ENCODE peak calls at places on chromosomes 2 and 18, in four cellular contexts. One of them, this sample, is unnamed. For H3K27me3, the result is how much of the 10 kb centered on the place peaks cover.

GRCh38 chr2:240280621-240281020 is 140.2 kb upstream of the OTOS start:
- DNase-seq in pancreas: no peak
- DNase-seq in breast epithelium: no peak
- DNase-seq in lower lobe of right lung: no peak
- DNase-seq in this sample: no peak

GRCh38 chr18:23226930-23227728 is 91.8 kb downstream of the CABLES1 start:
- DNase-seq in pancreas: no peak
- DNase-seq in breast epithelium: no peak
- DNase-seq in lower lobe of right lung: no peak
- DNase-seq in this sample: no peak

GRCh38 chr2:8627692-8628085 is 54.2 kb upstream of the ID2 start:
- DNase-seq in lower lobe of right lung: peak
- DNase-seq in pancreas: no peak
- DNase-seq in breast epithelium: no peak
- DNase-seq in this sample: no peak

GRCh38 chr2:207227062-207227748 is 61.5 kb upstream of the KLF7 start:
- DNase-seq in breast epithelium: no peak
- DNase-seq in pancreas: peak
- DNase-seq in lower lobe of right lung: peak
- DNase-seq in this sample: no peak

GRCh38 chr2:36670881-36671595 is 25.5 kb upstream of the VIT start:
- DNase-seq in breast epithelium: no peak
- DNase-seq in lower lobe of right lung: no peak
- DNase-seq in pancreas: no peak
- DNase-seq in this sample: no peak

GRCh38 chr2:236657215-236657614 is 87.6 kb downstream of the ACKR3 start:
- DNase-seq in lower lobe of right lung: no peak
- DNase-seq in breast epithelium: no peak
- DNase-seq in pancreas: no peak
- DNase-seq in this sample: no peak

GRCh38 chr2:236974752-236975151 is 110.9 kb upstream of the COPS8 start:
- DNase-seq in lower lobe of right lung: no peak
- DNase-seq in pancreas: no peak
- DNase-seq in breast epithelium: no peak
- DNase-seq in this sample: no peak

GRCh38 chr2:64609229-64609994 is 44.3 kb downstream of the SERTAD2 start:
- DNase-seq in pancreas: peak
- DNase-seq in lower lobe of right lung: peak
- DNase-seq in breast epithelium: no peak
- DNase-seq in this sample: peak

GRCh38 chr2:205352593-205352992 is 329.7 kb upstream of the NRP2 start:
- DNase-seq in breast epithelium: no peak
- DNase-seq in lower lobe of right lung: no peak
- DNase-seq in pancreas: no peak
- DNase-seq in this sample: no peak

GRCh38 chr2:236758406-236758805 is 188.8 kb downstream of the ACKR3 start:
- DNase-seq in breast epithelium: no peak
- DNase-seq in lower lobe of right lung: no peak
- DNase-seq in pancreas: no peak
- DNase-seq in this sample: no peak

GRCh38 chr18:34729740-34730338 is 19.7 kb downstream of the DTNA start:
- DNase-seq in breast epithelium: no peak
- DNase-seq in pancreas: no peak
- DNase-seq in lower lobe of right lung: no peak
- DNase-seq in this sample: no peak

GRCh38 chr2:82139979-82140611 is 1835.5 kb upstream of the LRRTM1 start:
- DNase-seq in lower lobe of right lung: no peak
- DNase-seq in pancreas: no peak
- DNase-seq in breast epithelium: no peak
- DNase-seq in this sample: no peak

GRCh38 chr2:155633887-155634570 is 698.5 kb downstream of the NR4A2 start:
- DNase-seq in lower lobe of right lung: no peak
- DNase-seq in breast epithelium: no peak
- DNase-seq in pancreas: no peak
- DNase-seq in this sample: peak

GRCh38 chr2:85133751-85134254 is 611 bp downstream of the TCF7L1 start:
- DNase-seq in pancreas: peak
- DNase-seq in lower lobe of right lung: peak
- DNase-seq in breast epithelium: no peak
- DNase-seq in this sample: peak

GRCh38 chr18:56068030-56068671 is 480.2 kb upstream of the TCF4 start:
- DNase-seq in pancreas: no peak
- DNase-seq in lower lobe of right lung: no peak
- DNase-seq in breast epithelium: no peak
- DNase-seq in this sample: no peak

GRCh38 chr18:36762074-36762473 is 66.7 kb downstream of the TPGS2 start:
- DNase-seq in breast epithelium: no peak
- DNase-seq in pancreas: no peak
- DNase-seq in lower lobe of right lung: no peak
- DNase-seq in this sample: no peak

GRCh38 chr2:15269043-15269442 is 292.1 kb downstream of the NBAS start:
- DNase-seq in lower lobe of right lung: no peak
- DNase-seq in pancreas: no peak
- DNase-seq in breast epithelium: no peak
- DNase-seq in this sample: no peak

GRCh38 chr2:14634223-14634884 is 1.8 kb downstream of the LRATD1 start:
- DNase-seq in pancreas: peak
- DNase-seq in lower lobe of right lung: peak
- DNase-seq in breast epithelium: peak
- DNase-seq in this sample: no peak

GRCh38 chr2:55590810-55591440 is 26.5 kb downstream of the PPP4R3B start:
- DNase-seq in lower lobe of right lung: no peak
- DNase-seq in breast epithelium: no peak
- DNase-seq in pancreas: no peak
- DNase-seq in this sample: peak

GRCh38 chr2:200317975-200318374 is 11.5 kb downstream of the SPATS2L start:
- DNase-seq in lower lobe of right lung: no peak
- DNase-seq in breast epithelium: no peak
- DNase-seq in pancreas: no peak
- DNase-seq in this sample: no peak

GRCh38 chr2:176234216-176234615 is 35.0 kb upstream of the MTX2 start:
- DNase-seq in pancreas: no peak
- DNase-seq in breast epithelium: no peak
- DNase-seq in lower lobe of right lung: no peak
- DNase-seq in this sample: no peak

GRCh38 chr2:45851576-45852304 is 200.3 kb downstream of the PRKCE start:
- DNase-seq in lower lobe of right lung: no peak
- DNase-seq in breast epithelium: no peak
- DNase-seq in pancreas: no peak
- DNase-seq in this sample: no peak

GRCh38 chr2:234951386-234952269 is at the start of gene SH3BP4:
- DNase-seq in lower lobe of right lung: peak
- DNase-seq in breast epithelium: peak
- DNase-seq in pancreas: peak
- DNase-seq in this sample: no peak

GRCh38 chr2:134466141-134466540 is 212.3 kb downstream of the MGAT5 start:
- DNase-seq in lower lobe of right lung: no peak
- DNase-seq in pancreas: no peak
- DNase-seq in breast epithelium: no peak
- DNase-seq in this sample: no peak

GRCh38 chr18:63505566-63506335 is 29.0 kb downstream of the SERPINB5 start:
- DNase-seq in lower lobe of right lung: no peak
- DNase-seq in pancreas: no peak
- DNase-seq in breast epithelium: no peak
- DNase-seq in this sample: no peak

GRCh38 chr2:73291461-73292315 is 1.7 kb downstream of the EGR4 start:
- DNase-seq in breast epithelium: no peak
- DNase-seq in pancreas: no peak
- DNase-seq in lower lobe of right lung: peak
- DNase-seq in this sample: no peak

GRCh38 chr2:73294239-73294638 is 891 bp upstream of the EGR4 start:
- DNase-seq in lower lobe of right lung: no peak
- DNase-seq in pancreas: no peak
- DNase-seq in breast epithelium: no peak
- DNase-seq in this sample: no peak

GRCh38 chr2:73293534-73294171 is at the start of gene EGR4:
- DNase-seq in lower lobe of right lung: peak
- DNase-seq in breast epithelium: no peak
- DNase-seq in pancreas: peak
- DNase-seq in this sample: peak

GRCh38 chr2:73292316-73292905 is 937 bp downstream of the EGR4 start:
- DNase-seq in pancreas: no peak
- DNase-seq in breast epithelium: no peak
- DNase-seq in lower lobe of right lung: no peak
- DNase-seq in this sample: peak

DNA sequence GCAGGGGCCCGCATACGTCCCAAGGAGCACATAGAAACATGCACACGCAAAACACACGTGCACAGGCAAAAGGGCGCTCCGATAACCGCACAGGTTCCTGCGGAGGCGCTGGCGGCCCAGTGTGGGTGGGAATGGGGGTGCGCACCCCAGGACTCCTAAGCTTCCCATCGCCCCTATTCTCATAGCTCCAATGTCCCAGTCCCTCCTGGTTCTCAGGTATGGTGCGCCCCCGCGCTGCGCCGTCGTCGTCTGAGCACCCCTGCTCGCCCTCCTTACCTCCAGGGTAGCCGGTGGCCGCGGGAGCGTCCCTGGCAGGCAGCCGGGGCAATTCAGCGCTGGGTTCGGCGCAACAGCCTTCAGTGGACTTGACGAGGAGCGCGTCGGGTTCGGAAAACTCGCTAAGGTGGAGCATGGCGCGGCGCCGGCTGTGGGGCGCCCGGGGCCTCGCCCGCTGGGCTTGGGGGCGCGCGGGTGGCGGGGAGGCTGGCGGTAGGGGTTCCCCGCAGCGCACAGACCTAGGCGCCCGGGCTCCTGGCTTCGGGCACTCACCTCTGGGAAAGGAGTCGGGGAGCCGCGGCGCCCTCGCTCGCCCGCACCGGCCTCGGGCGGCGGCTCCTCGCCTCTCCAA is 328 bp downstream of the EGR4 start:
- DNase-seq in pancreas: no peak
- DNase-seq in lower lobe of right lung: no peak
- DNase-seq in breast epithelium: no peak
- DNase-seq in this sample: peak
- H3K27me3 ChIP-seq in pancreas: under half
- H3K27me3 ChIP-seq in lower lobe of right lung: half or more
- H3K27me3 ChIP-seq in breast epithelium: under half
- H3K27me3 ChIP-seq in this sample: under half

GRCh38 chr18:32195881-32196815 is 6.3 kb downstream of the MEP1B start:
- DNase-seq in pancreas: no peak
- DNase-seq in breast epithelium: no peak
- DNase-seq in lower lobe of right lung: no peak
- DNase-seq in this sample: no peak
- TF ChIP-seq CTCF in pancreas: no peak
- TF ChIP-seq CTCF in breast epithelium: no peak
- TF ChIP-seq CTCF in lower lobe of right lung: no peak
- TF ChIP-seq CTCF in this sample: no peak

GRCh38 chr2:27308359-27308875 is at the start of gene UCN:
- DNase-seq in lower lobe of right lung: peak
- DNase-seq in breast epithelium: peak
- DNase-seq in pancreas: peak
- DNase-seq in this sample: no peak
- H3K4me3 ChIP-seq in lower lobe of right lung: no peak
- H3K4me3 ChIP-seq in breast epithelium: no peak
- H3K4me3 ChIP-seq in pancreas: no peak
- H3K4me3 ChIP-seq in this sample: no peak

GRCh38 chr2:232350804-232351685 is 27.5 kb upstream of the ALPP start:
- DNase-seq in lower lobe of right lung: peak
- DNase-seq in pancreas: peak
- DNase-seq in breast epithelium: peak
- DNase-seq in this sample: no peak
- H3K27me3 ChIP-seq in lower lobe of right lung: half or more
- H3K27me3 ChIP-seq in pancreas: under half
- H3K27me3 ChIP-seq in breast epithelium: under half
- H3K27me3 ChIP-seq in this sample: under half

GRCh38 chr18:58937204-58937603 is 72.5 kb downstream of the ZNF532 start:
- DNase-seq in breast epithelium: no peak
- DNase-seq in pancreas: no peak
- DNase-seq in lower lobe of right lung: no peak
- DNase-seq in this sample: no peak
- TF ChIP-seq CTCF in breast epithelium: no peak
- TF ChIP-seq CTCF in pancreas: no peak
- TF ChIP-seq CTCF in lower lobe of right lung: no peak
- TF ChIP-seq CTCF in this sample: no peak

GRCh38 chr18:12279781-12280531 is 25.8 kb downstream of the CIDEA start:
- DNase-seq in lower lobe of right lung: no peak
- DNase-seq in pancreas: no peak
- DNase-seq in breast epithelium: no peak
- DNase-seq in this sample: no peak

GRCh38 chr18:12283256-12283655 is 24.8 kb upstream of the TUBB6 start:
- DNase-seq in lower lobe of right lung: no peak
- DNase-seq in pancreas: no peak
- DNase-seq in breast epithelium: no peak
- DNase-seq in this sample: no peak

GRCh38 chr18:12281861-12282260 is 26.2 kb upstream of the TUBB6 start:
- DNase-seq in breast epithelium: no peak
- DNase-seq in pancreas: no peak
- DNase-seq in lower lobe of right lung: no peak
- DNase-seq in this sample: no peak

GRCh38 chr18:12283666-12284065 is 24.4 kb upstream of the TUBB6 start:
- DNase-seq in pancreas: no peak
- DNase-seq in lower lobe of right lung: no peak
- DNase-seq in breast epithelium: no peak
- DNase-seq in this sample: no peak

GRCh38 chr18:12282436-12283039 is 25.5 kb upstream of the TUBB6 start:
- DNase-seq in breast epithelium: no peak
- DNase-seq in lower lobe of right lung: no peak
- DNase-seq in pancreas: no peak
- DNase-seq in this sample: no peak
- H3K4me3 ChIP-seq in breast epithelium: no peak
- H3K4me3 ChIP-seq in lower lobe of right lung: no peak
- H3K4me3 ChIP-seq in pancreas: no peak
- H3K4me3 ChIP-seq in this sample: no peak

DNA sequence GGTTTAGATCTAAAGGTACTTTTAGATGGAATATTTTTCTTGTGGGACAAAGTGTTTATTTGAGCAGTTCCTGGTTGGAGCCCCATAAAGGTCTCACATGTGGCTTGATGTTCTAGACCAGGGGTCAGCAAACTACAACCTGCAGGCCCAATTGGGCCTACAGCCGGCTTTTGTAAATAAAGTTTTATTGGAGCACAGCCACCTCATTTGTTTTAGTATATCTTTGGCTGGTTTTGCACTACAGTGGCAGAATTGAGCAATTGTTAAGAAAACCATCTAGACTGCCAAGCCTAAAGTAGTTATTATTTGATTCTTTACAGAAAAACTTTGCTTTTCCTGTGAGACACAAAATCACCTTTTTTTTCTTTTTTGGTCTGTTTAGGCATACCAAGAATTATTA is 41.6 kb downstream of the NDC80 start:
- DNase-seq in pancreas: no peak
- DNase-seq in lower lobe of right lung: no peak
- DNase-seq in breast epithelium: no peak
- DNase-seq in this sample: no peak
- H3K27me3 ChIP-seq in pancreas: under half
- H3K27me3 ChIP-seq in lower lobe of right lung: under half
- H3K27me3 ChIP-seq in breast epithelium: under half
- H3K27me3 ChIP-seq in this sample: under half